ENCODE peak calls at places on chromosome 9, in five cellular contexts. Y is CD8-positive, alpha-beta memory T cell; H is GM12878; C is right lobe of liver; K is lower lobe of right lung. W is an unnamed sample.

GRCh38 chr9:27426717-27427645 is 97.1 kb upstream of the IFNK start:
- DNase-seq in Y (no peak), H (no peak), C (no peak), K (no peak), W (no peak)

GRCh38 chr9:73183917-73184861 is 32.5 kb downstream of the ANXA1 start:
- DNase-seq in Y (no peak), H (no peak), C (no peak), K (no peak), W (no peak)

GRCh38 chr9:115013998-115014397 is 83.6 kb upstream of the TNFSF8 start:
- DNase-seq in Y (peak; percentile 58), H (no peak), C (peak; percentile 73), K (peak; percentile 69), W (peak; percentile 65)

GRCh38 chr9:91712811-91713210 is 237.2 kb downstream of the ROR2 start:
- DNase-seq in Y (no peak), H (no peak), C (no peak), K (no peak), W (no peak)

GRCh38 chr9:4435197-4435596 is 55.1 kb upstream of the SLC1A1 start:
- DNase-seq in Y (no peak), H (no peak), C (no peak), K (no peak), W (no peak)

GRCh38 chr9:17160327-17160726 is 25.5 kb downstream of the CNTLN start:
- DNase-seq in Y (no peak), H (no peak), C (no peak), K (no peak), W (no peak)

GRCh38 chr9:122392714-122393113 is 21.9 kb downstream of the PTGS1 start:
- DNase-seq in Y (no peak), H (no peak), C (no peak), K (no peak), W (no peak)

GRCh38 chr9:110828148-110828730 is 159.6 kb downstream of the MUSK start:
- DNase-seq in Y (no peak), H (no peak), C (no peak), K (no peak), W (peak; percentile 77)

GRCh38 chr9:114224247-114224610 is 68.9 kb downstream of the COL27A1 start:
- DNase-seq in Y (no peak), H (no peak), C (no peak), K (no peak), W (no peak)

GRCh38 chr9:96069821-96070220 is 194.3 kb downstream of the ERCC6L2 start:
- DNase-seq in Y (no peak), H (no peak), C (no peak), K (no peak), W (no peak)

GRCh38 chr9:16461231-16461840 is 409.1 kb downstream of the BNC2 start:
- DNase-seq in Y (no peak), H (peak; percentile 37), C (no peak), K (no peak), W (no peak)

GRCh38 chr9:88090151-88090581 is 48.1 kb downstream of the SPATA31C2 start:
- DNase-seq in Y (no peak), H (no peak), C (peak; percentile 67), K (no peak), W (peak; percentile 62)

GRCh38 chr9:135500525-135501260 is at the start of gene MRPS2:
- DNase-seq in Y (peak; percentile 73), H (peak; percentile 39), C (peak; percentile 91), K (peak; percentile 92), W (peak; percentile 96)

GRCh38 chr9:71662086-71662485 is 106.2 kb downstream of the CEMIP2 start:
- DNase-seq in Y (no peak), H (no peak), C (no peak), K (no peak), W (no peak)

GRCh38 chr9:107644774-107645463 is 155.3 kb upstream of the KLF4 start:
- DNase-seq in Y (no peak), H (no peak), C (peak; percentile 68), K (peak; percentile 75), W (peak; percentile 67)

GRCh38 chr9:137688725-137689124 is 69.9 kb downstream of the EHMT1 start:
- DNase-seq in Y (no peak), H (no peak), C (no peak), K (no peak), W (no peak)

GRCh38 chr9:112248722-112249121 is 73.6 kb upstream of the SUSD1 start:
- DNase-seq in Y (no peak), H (no peak), C (no peak), K (no peak), W (no peak)

GRCh38 chr9:13963005-13963653 is 350.8 kb downstream of the NFIB start:
- DNase-seq in Y (no peak), H (no peak), C (no peak), K (no peak), W (no peak)

GRCh38 chr9:23663946-23664345 is 162.1 kb downstream of the ELAVL2 start:
- DNase-seq in Y (no peak), H (no peak), C (no peak), K (no peak), W (no peak)

GRCh38 chr9:26656003-26656940 is 236.3 kb downstream of the CAAP1 start:
- DNase-seq in Y (no peak), H (no peak), C (no peak), K (no peak), W (no peak)

GRCh38 chr9:38047301-38048251 is 21.5 kb downstream of the SHB start:
- DNase-seq in Y (no peak), H (no peak), C (peak; percentile 95), K (peak; percentile 75), W (peak; percentile 69)

GRCh38 chr9:12723409-12724028 is 30.3 kb downstream of the TYRP1 start:
- DNase-seq in Y (no peak), H (no peak), C (no peak), K (no peak), W (no peak)

GRCh38 chr9:10050016-10050415 is 562.8 kb downstream of the PTPRD start:
- DNase-seq in Y (no peak), H (no peak), C (no peak), K (no peak), W (no peak)

GRCh38 chr9:29078063-29078660 is 1504.9 kb upstream of the C9orf72 start:
- DNase-seq in Y (no peak), H (no peak), C (no peak), K (no peak), W (no peak)

GRCh38 chr9:108142504-108143201 is 653.1 kb upstream of the KLF4 start:
- DNase-seq in Y (no peak), H (no peak), C (peak; percentile 60), K (peak; percentile 74), W (peak; percentile 91)

GRCh38 chr9:21381752-21382339 is 3.4 kb downstream of the IFNA2 start:
- DNase-seq in Y (no peak), H (peak; percentile 94), C (no peak), K (no peak), W (no peak)

GRCh38 chr9:136100700-136101614 is 5.9 kb upstream of the NACC2 start:
- DNase-seq in Y (no peak), H (no peak), C (no peak), K (no peak), W (no peak)

GRCh38 chr9:34203275-34204010 is 24.6 kb downstream of the UBAP1 start:
- DNase-seq in Y (no peak), H (no peak), C (no peak), K (no peak), W (no peak)

GRCh38 chr9:114883709-114884108 is 46.7 kb downstream of the TNFSF8 start:
- DNase-seq in Y (no peak), H (no peak), C (no peak), K (no peak), W (no peak)

GRCh38 chr9:88816141-88816540 is 175.1 kb upstream of the S1PR3 start:
- DNase-seq in Y (no peak), H (no peak), C (no peak), K (no peak), W (no peak)

DNA sequence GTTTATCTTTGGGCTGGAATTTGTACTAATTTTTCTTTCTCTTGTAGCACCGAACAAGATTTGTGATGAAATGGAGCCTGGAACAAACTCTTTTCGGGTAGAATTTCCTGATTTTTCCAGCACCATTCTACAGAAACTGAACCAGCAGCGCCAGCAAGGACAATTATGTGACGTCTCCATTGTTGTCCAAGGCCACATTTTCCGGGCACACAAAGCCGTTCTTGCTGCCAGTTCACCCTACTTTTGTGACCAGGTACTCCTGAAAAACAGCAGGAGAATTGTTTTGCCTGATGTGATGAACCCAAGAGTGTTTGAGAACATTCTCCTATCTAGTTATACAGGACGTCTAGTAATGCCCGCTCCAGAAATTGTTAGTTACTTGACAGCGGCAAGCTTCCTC is 27.6 kb downstream of the ZBTB43 start:
- DNase-seq in Y (no peak), H (no peak), C (no peak), K (no peak), W (no peak)
- H3K27ac ChIP-seq in Y (no peak overlapping the region), H (no peak overlapping the region), C (no peak overlapping the region), K (no peak overlapping the region), W (no peak overlapping the region)

GRCh38 chr9:130831077-130831476 is 4.0 kb upstream of the ABL1 start:
- DNase-seq in Y (no peak), H (no peak), C (no peak), K (no peak), W (no peak)
- H3K4me1 ChIP-seq in Y (peaks cover 10% of the 10 kb centered on the region), H (peaks cover 3% of the 10 kb centered on the region), C (peaks cover 18% of the 10 kb centered on the region), K (peaks cover 22% of the 10 kb centered on the region), W (peaks cover 4% of the 10 kb centered on the region)

DNA sequence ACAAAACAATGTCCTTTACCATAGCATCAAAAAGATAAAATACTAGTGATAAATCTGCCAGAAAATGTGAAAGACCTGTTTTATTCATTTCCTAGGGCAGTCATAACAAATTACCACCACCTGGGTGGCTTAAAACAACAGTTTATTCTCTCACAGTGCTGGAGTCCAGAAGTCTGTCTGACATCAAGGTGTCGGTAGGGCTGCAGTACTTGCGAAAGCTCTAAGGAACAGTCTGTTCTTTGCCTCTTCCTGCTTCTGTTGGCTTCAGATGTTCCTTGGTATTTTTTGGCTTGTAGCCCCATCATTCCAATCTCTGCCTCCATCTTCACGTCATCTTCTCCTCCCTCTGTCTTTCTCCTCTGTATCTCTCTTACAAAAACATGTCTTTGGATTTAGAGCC is 51.0 kb downstream of the PTPDC1 start:
- DNase-seq in Y (no peak), H (no peak), C (no peak), K (no peak), W (no peak)
- H3K27me3 ChIP-seq in Y (no peaks in the 10 kb centered on the region), H (no peaks in the 10 kb centered on the region), C (no peaks in the 10 kb centered on the region), K (no peaks in the 10 kb centered on the region), W (no peaks in the 10 kb centered on the region)

GRCh38 chr9:129888085-129888808 is 53.0 kb downstream of the USP20 start:
- DNase-seq in Y (peak; percentile 86), H (peak; percentile 100), C (no peak), K (peak; percentile 82), W (no peak)

GRCh38 chr9:129888809-129889460 is 53.7 kb downstream of the USP20 start:
- DNase-seq in Y (peak; percentile 47), H (no peak), C (no peak), K (no peak), W (no peak)

GRCh38 chr9:129889936-129890717 is 54.9 kb downstream of the USP20 start:
- DNase-seq in Y (peak; percentile 52), H (peak; percentile 31), C (no peak), K (peak; percentile 77), W (no peak)

GRCh38 chr9:129891519-129891918 is 56.3 kb downstream of the USP20 start:
- DNase-seq in Y (no peak), H (no peak), C (no peak), K (no peak), W (no peak)

DNA sequence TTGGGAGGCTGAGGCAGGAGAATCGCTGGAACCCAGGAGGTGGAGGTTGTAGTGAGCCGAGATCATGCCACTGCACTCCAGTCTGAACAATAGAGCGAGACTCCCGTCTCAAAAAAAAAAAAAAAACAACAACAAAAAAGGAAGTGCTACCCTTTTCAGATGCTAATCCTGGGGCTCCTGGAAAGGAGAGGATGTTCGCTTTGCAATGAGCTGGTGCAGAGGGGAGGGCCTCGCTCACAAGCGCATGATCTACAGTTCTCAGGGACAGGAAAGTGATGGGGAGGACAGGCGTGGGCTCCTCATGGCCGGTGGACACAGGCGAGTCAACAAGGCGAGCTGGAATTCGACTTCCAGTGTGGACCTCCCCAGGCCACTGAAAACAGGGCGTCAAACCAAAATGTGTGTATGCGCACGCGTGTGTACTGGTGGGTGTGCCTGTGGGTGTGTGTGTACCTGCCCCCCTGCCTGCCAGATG is 54.2 kb downstream of the USP20 start:
- DNase-seq in Y (no peak), H (no peak), C (no peak), K (no peak), W (no peak)
- H3K27ac ChIP-seq in Y (peak overlapping the region; percentile 91), H (peak overlapping the region; percentile 96), C (no peak overlapping the region), K (peak overlapping the region; percentile 87), W (no peak overlapping the region)

W was measured in right cardiac atrium.